ENCODE peak calls at places on chromosomes 7 and 10, in five cellular contexts. A, M, D, P and F are unnamed samples. For H3K4me1, the result is how much of the 10 kb centered on the place peaks cover.

GRCh38 chr7:94701555-94701973 is 45.6 kb upstream of the SGCE start:
- DNase-seq in A (peak), M (peak), D (no peak), P (no peak), F (no peak)

GRCh38 chr7:98917331-98917730 is 39.0 kb downstream of the TRRAP start:
- DNase-seq in A (no peak), M (no peak), D (no peak), P (no peak), F (no peak)

GRCh38 chr7:106110885-106111670 is 1.0 kb downstream of the SYPL1 start:
- DNase-seq in A (peak), M (no peak), D (peak), P (no peak), F (peak)

GRCh38 chr7:157125376-157126223 is 13.1 kb upstream of the UBE3C start:
- DNase-seq in A (no peak), M (no peak), D (no peak), P (no peak), F (no peak)

GRCh38 chr7:91869661-91870060 is 10.8 kb downstream of the MTERF1 start:
- DNase-seq in A (no peak), M (peak), D (no peak), P (no peak), F (no peak)

GRCh38 chr7:727104-727805 is at the start of gene PRKAR1B:
- DNase-seq in A (no peak), M (peak), D (peak), P (no peak), F (no peak)

GRCh38 chr10:110353244-110354119 is 48.8 kb upstream of the SMNDC1 start:
- DNase-seq in A (peak), M (peak), D (peak), P (peak), F (no peak)

GRCh38 chr7:99837649-99838361 is 10.0 kb downstream of the CYP3A43 start:
- DNase-seq in A (no peak), M (peak), D (peak), P (no peak), F (no peak)

GRCh38 chr7:83415840-83416239 is 233.1 kb downstream of the SEMA3E start:
- DNase-seq in A (peak), M (no peak), D (no peak), P (no peak), F (peak)

GRCh38 chr10:133133471-133134231 is 26.4 kb upstream of the KNDC1 start:
- DNase-seq in A (no peak), M (no peak), D (no peak), P (no peak), F (no peak)

GRCh38 chr10:13690281-13690825 is 103.6 kb downstream of the PRPF18 start:
- DNase-seq in A (no peak), M (no peak), D (no peak), P (peak), F (no peak)

GRCh38 chr10:43284341-43284910 is 17.6 kb upstream of the RASGEF1A start:
- DNase-seq in A (no peak), M (peak), D (peak), P (no peak), F (no peak)

GRCh38 chr10:114925675-114926204 is 12.3 kb upstream of the TRUB1 start:
- DNase-seq in A (peak), M (no peak), D (no peak), P (no peak), F (no peak)

GRCh38 chr7:41584746-41585145 is 118.1 kb downstream of the INHBA start:
- DNase-seq in A (no peak), M (no peak), D (no peak), P (no peak), F (no peak)

GRCh38 chr7:106143711-106144347 is 31.7 kb upstream of the SYPL1 start:
- DNase-seq in A (no peak), M (no peak), D (no peak), P (no peak), F (no peak)

GRCh38 chr10:92751534-92751811 is 61.7 kb downstream of the HHEX start:
- DNase-seq in A (no peak), M (no peak), D (no peak), P (no peak), F (no peak)

GRCh38 chr10:113617086-113617485 is 46.8 kb downstream of the NRAP start:
- DNase-seq in A (no peak), M (no peak), D (no peak), P (no peak), F (no peak)

GRCh38 chr7:18212308-18212707 is 184.7 kb upstream of the PRPS1L1 start:
- DNase-seq in A (no peak), M (no peak), D (no peak), P (no peak), F (no peak)

GRCh38 chr10:119750391-119751230 is 24.8 kb downstream of the INPP5F start:
- DNase-seq in A (peak), M (peak), D (peak), P (no peak), F (peak)

GRCh38 chr7:48255046-48255445 is 83.8 kb downstream of the ABCA13 start:
- DNase-seq in A (peak), M (no peak), D (no peak), P (no peak), F (no peak)

GRCh38 chr7:80882213-80882801 is 36.5 kb downstream of the SEMA3C start:
- DNase-seq in A (peak), M (no peak), D (no peak), P (no peak), F (no peak)

GRCh38 chr7:110718514-110719205 is 372.3 kb upstream of the LRRN3 start:
- DNase-seq in A (no peak), M (no peak), D (no peak), P (no peak), F (no peak)

GRCh38 chr7:73303546-73303945 is 5.1 kb downstream of the NSUN5 start:
- DNase-seq in A (no peak), M (no peak), D (no peak), P (no peak), F (no peak)

GRCh38 chr7:69800495-69800894 is 202.2 kb downstream of the AUTS2 start:
- DNase-seq in A (peak), M (peak), D (no peak), P (no peak), F (peak)

GRCh38 chr10:76858721-76859120 is 778.9 kb downstream of the KCNMA1 start:
- DNase-seq in A (no peak), M (no peak), D (no peak), P (no peak), F (no peak)

GRCh38 chr7:24891173-24891787 is 88.7 kb downstream of the OSBPL3 start:
- DNase-seq in A (peak), M (no peak), D (no peak), P (no peak), F (no peak)

GRCh38 chr10:29658984-29659769 is 24.4 kb upstream of the SVIL start:
- DNase-seq in A (peak), M (peak), D (peak), P (peak), F (peak)

GRCh38 chr7:34277016-34277800 is 371.9 kb downstream of the BMPER start:
- DNase-seq in A (peak), M (no peak), D (no peak), P (no peak), F (no peak)

GRCh38 chr10:75904499-75905283 is 473.3 kb downstream of the LRMDA start:
- DNase-seq in A (no peak), M (no peak), D (no peak), P (no peak), F (no peak)

GRCh38 chr10:4109469-4109868 is 324.5 kb upstream of the KLF6 start:
- DNase-seq in A (peak), M (no peak), D (no peak), P (no peak), F (no peak)

GRCh38 chr10:10110817-10111490 is 906.7 kb upstream of the CELF2 start:
- DNase-seq in A (no peak), M (no peak), D (no peak), P (no peak), F (no peak)

GRCh38 chr10:30538086-30538485 is 91.5 kb downstream of the LYZL2 start:
- DNase-seq in A (peak), M (peak), D (no peak), P (no peak), F (no peak)

GRCh38 chr7:22005151-22005550 is 59.5 kb upstream of the CDCA7L start:
- DNase-seq in A (peak), M (no peak), D (no peak), P (no peak), F (no peak)

GRCh38 chr10:103540722-103541121 is 47.2 kb downstream of the NEURL1 start:
- DNase-seq in A (peak), M (peak), D (no peak), P (no peak), F (no peak)

GRCh38 chr10:48935141-48935540 is 4.5 kb downstream of the LRRC18 start:
- DNase-seq in A (peak), M (no peak), D (no peak), P (no peak), F (no peak)

GRCh38 chr10:84333864-84334451 is 5.6 kb downstream of the CCSER2 start:
- DNase-seq in A (peak), M (no peak), D (no peak), P (no peak), F (no peak)

GRCh38 chr7:8443871-8444756 is 10.7 kb downstream of the NXPH1 start:
- DNase-seq in A (no peak), M (peak), D (peak), P (no peak), F (no peak)
- TF ChIP-seq CTCF in A (peak), M (no peak), D (no peak), P (no peak), F (no peak)

DNA sequence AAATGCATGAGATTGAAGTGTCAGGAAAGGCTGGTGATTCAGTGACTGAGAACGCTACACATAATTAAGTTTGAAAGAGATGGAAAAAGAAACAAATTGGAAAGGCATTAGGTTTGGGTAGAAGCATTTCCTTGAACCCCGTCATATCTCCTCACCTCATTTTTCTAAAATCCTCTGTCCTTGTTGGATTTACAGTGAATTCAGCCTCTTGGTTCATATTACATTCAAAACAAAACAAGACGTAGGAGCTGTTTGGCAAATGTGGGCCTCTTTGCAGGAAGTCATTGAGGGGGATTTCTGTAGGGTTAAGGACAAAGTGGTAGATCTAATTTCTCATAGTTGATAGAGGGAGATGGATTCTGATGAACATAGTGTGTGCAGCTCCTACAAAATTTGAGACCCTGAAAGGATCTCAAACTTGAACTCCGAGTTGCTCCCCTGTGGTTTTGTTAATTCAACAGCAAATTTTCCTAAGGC is 628 bp downstream of the TBXAS1 start:
- DNase-seq in A (peak), M (no peak), D (no peak), P (no peak), F (no peak)
- H3K4me3 ChIP-seq in A (no peak), M (peak), D (no peak), P (no peak), F (no peak)

DNA sequence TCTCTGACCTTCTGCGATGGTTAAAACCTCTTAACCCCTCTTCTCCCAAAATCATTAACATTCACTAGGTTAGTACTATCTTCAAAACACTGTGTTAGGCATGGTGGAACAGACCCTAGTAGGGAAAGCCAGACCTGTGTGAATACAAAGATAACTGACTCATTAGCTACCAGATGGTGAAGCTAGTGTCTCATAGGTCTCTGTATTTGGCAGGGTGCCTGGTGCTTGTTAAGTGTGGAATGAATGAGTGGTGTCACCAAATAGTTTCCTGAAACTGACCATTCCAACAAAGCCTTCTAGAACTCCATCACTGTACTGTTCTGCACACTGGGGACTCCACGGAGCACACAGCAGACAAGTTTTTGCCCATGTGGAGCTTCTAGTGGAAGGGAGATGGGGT is 27.7 kb upstream of the TM9SF3 start:
- DNase-seq in A (peak), M (peak), D (peak), P (peak), F (no peak)
- H3K4me1 ChIP-seq in A (under half), M (under half), D (under half), P (under half), F (under half)

DNA sequence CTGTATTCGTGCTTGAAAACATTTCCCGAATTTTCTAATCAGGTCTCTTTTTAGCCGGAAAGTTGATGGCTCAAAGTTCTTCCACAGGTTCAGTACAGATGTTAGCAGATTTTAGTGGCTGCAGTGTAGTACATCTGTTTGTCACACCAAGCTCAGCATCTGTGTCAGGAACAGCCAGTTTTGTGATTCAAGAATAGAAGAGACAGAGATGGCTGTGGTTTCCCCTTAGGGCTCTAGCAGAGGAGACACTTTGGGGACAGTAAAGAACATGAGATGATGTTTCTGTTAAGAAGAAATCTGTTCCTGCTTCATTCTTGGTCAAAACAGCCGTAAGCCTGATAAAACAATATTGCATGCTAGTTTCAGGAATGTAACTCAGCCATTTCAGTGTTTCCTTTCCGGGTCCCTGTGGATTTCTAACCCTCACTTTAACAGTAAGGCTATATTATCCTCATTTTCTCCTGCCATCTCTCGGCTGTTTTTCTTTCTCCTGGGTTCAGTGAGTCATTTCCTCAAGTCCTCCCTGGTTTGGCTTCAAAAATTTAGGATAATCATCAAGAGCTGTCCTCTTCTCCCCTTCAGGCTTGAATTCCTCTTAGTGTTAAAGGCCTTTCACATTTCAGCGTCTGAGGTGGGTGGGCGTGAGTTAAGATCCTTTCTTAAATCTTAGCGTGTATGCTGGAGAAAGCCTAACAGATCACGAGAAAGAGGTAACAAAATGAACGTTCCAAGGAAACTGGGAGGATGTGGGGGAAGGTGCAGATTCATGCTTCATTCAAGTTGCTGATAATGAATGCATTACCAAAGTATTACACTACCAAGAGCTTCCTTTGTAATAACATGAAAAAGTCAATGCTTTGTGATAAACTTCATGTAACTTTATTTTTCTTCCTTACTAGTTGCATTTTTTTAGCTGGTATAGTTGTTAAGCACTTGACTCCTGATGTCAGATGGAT is 37.1 kb upstream of the BICC1 start:
- DNase-seq in A (peak), M (no peak), D (no peak), P (no peak), F (no peak)
- TF ChIP-seq CTCF in A (no peak), M (no peak), D (no peak), P (no peak), F (no peak)

DNA sequence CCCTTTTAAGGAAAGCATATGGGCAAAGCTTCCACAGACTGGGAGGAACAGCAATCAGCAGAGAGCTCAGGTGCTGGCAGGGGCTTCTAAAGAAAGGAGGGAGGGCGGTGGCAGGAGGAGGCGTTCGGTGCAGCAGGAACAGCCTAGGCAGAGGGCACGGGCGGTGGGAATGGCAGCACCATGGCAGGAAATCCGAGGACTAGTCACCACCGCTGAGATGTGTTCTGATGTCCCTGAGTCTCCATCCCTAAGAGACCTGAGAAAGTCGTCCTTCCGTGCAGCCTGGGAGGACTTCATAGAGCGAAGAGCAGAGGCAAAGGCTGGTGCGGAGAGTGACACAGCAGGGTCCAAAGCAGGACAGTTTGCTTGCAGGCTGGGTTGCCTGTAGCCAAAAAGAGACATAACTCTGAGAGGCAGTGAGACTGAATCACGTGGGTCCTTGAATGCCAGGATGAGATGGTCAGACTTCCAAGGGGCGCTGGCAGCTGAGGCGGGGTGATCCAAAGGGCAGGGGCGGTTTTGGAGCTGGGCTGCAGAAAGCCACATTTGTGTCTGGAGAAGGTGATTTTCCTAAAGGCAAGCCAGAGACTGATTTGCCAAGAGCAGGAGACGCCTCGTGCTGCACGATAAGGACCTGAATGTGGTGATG is 35.8 kb upstream of the GRID1 start:
- DNase-seq in A (peak), M (no peak), D (no peak), P (no peak), F (peak)
- H3K4me3 ChIP-seq in A (no peak), M (no peak), D (no peak), P (no peak), F (no peak)